ENCODE peak calls at places on chromosome 3, in five cellular contexts. One of them, this sample, is unnamed.

GRCh38 chr3:139123377-139124095 is 78.8 kb upstream of the PRR23C start:
- DNase-seq in A549: no peak
- DNase-seq in tibial nerve: no peak
- DNase-seq in tibial artery: no peak
- DNase-seq in left ventricle myocardium inferior: no peak
- DNase-seq in this sample: no peak

GRCh38 chr3:112074616-112075497 is 11.3 kb upstream of the C3orf52 start:
- DNase-seq in left ventricle myocardium inferior: no peak
- DNase-seq in A549: peak; percentile 90
- DNase-seq in tibial nerve: no peak
- DNase-seq in tibial artery: no peak
- DNase-seq in this sample: peak; percentile 68

GRCh38 chr3:124845406-124845805 is 41.8 kb downstream of the ITGB5 start:
- DNase-seq in tibial nerve: no peak
- DNase-seq in tibial artery: peak; percentile 82
- DNase-seq in left ventricle myocardium inferior: peak; percentile 39
- DNase-seq in A549: peak; percentile 76
- DNase-seq in this sample: no peak

GRCh38 chr3:28948685-28949084 is 332.2 kb upstream of the RBMS3 start:
- DNase-seq in A549: no peak
- DNase-seq in left ventricle myocardium inferior: no peak
- DNase-seq in tibial nerve: no peak
- DNase-seq in tibial artery: no peak
- DNase-seq in this sample: no peak

GRCh38 chr3:53845103-53845880 is 927 bp downstream of the CHDH start:
- DNase-seq in left ventricle myocardium inferior: peak; percentile 52
- DNase-seq in A549: peak; percentile 62
- DNase-seq in tibial nerve: peak; percentile 36
- DNase-seq in tibial artery: no peak
- DNase-seq in this sample: peak; percentile 75

GRCh38 chr3:33439421-33440327 is 531 bp downstream of the UBP1 start:
- DNase-seq in tibial artery: peak; percentile 81
- DNase-seq in tibial nerve: peak; percentile 23
- DNase-seq in left ventricle myocardium inferior: peak; percentile 48
- DNase-seq in A549: peak; percentile 54
- DNase-seq in this sample: peak; percentile 81

GRCh38 chr3:101725192-101725889 is 927 bp downstream of the CEP97 start:
- DNase-seq in tibial artery: peak; percentile 71
- DNase-seq in A549: no peak
- DNase-seq in tibial nerve: no peak
- DNase-seq in left ventricle myocardium inferior: peak; percentile 19
- DNase-seq in this sample: peak; percentile 64

GRCh38 chr3:182565916-182566524 is 227.3 kb upstream of the ATP11B start:
- DNase-seq in left ventricle myocardium inferior: no peak
- DNase-seq in tibial nerve: no peak
- DNase-seq in tibial artery: no peak
- DNase-seq in A549: no peak
- DNase-seq in this sample: no peak

GRCh38 chr3:111236833-111237713 is 165.5 kb downstream of the NECTIN3 start:
- DNase-seq in tibial artery: no peak
- DNase-seq in tibial nerve: no peak
- DNase-seq in left ventricle myocardium inferior: no peak
- DNase-seq in A549: peak; percentile 15
- DNase-seq in this sample: no peak

GRCh38 chr3:149080699-149081091 is 5.6 kb downstream of the HLTF start:
- DNase-seq in tibial artery: no peak
- DNase-seq in tibial nerve: no peak
- DNase-seq in left ventricle myocardium inferior: no peak
- DNase-seq in A549: no peak
- DNase-seq in this sample: no peak

GRCh38 chr3:55518451-55518850 is 31.3 kb upstream of the WNT5A start:
- DNase-seq in tibial artery: no peak
- DNase-seq in left ventricle myocardium inferior: no peak
- DNase-seq in A549: no peak
- DNase-seq in tibial nerve: no peak
- DNase-seq in this sample: no peak

GRCh38 chr3:187403768-187404270 is 35.6 kb downstream of the RTP4 start:
- DNase-seq in tibial artery: no peak
- DNase-seq in left ventricle myocardium inferior: no peak
- DNase-seq in tibial nerve: no peak
- DNase-seq in A549: peak; percentile 79
- DNase-seq in this sample: no peak

GRCh38 chr3:131688370-131688769 is 185.6 kb upstream of the MRPL3 start:
- DNase-seq in left ventricle myocardium inferior: no peak
- DNase-seq in A549: no peak
- DNase-seq in tibial nerve: no peak
- DNase-seq in tibial artery: no peak
- DNase-seq in this sample: no peak

GRCh38 chr3:151962371-151962770 is 88.9 kb downstream of the SUCNR1 start:
- DNase-seq in tibial nerve: no peak
- DNase-seq in left ventricle myocardium inferior: no peak
- DNase-seq in tibial artery: no peak
- DNase-seq in A549: no peak
- DNase-seq in this sample: no peak

GRCh38 chr3:156659260-156659659 is 15.1 kb upstream of the TIPARP start:
- DNase-seq in A549: no peak
- DNase-seq in left ventricle myocardium inferior: no peak
- DNase-seq in tibial artery: no peak
- DNase-seq in tibial nerve: no peak
- DNase-seq in this sample: no peak

GRCh38 chr3:69197922-69198540 is 75.6 kb upstream of the LMOD3 start:
- DNase-seq in tibial nerve: no peak
- DNase-seq in left ventricle myocardium inferior: no peak
- DNase-seq in tibial artery: no peak
- DNase-seq in A549: no peak
- DNase-seq in this sample: no peak

GRCh38 chr3:175105066-175105465 is 245.9 kb downstream of the NAALADL2 start:
- DNase-seq in tibial nerve: no peak
- DNase-seq in tibial artery: no peak
- DNase-seq in A549: no peak
- DNase-seq in left ventricle myocardium inferior: no peak
- DNase-seq in this sample: no peak

GRCh38 chr3:142896996-142897395 is 8.1 kb upstream of the PCOLCE2 start:
- DNase-seq in tibial artery: no peak
- DNase-seq in A549: no peak
- DNase-seq in tibial nerve: no peak
- DNase-seq in left ventricle myocardium inferior: no peak
- DNase-seq in this sample: no peak

GRCh38 chr3:39232859-39233258 is 40.5 kb upstream of the XIRP1 start:
- DNase-seq in left ventricle myocardium inferior: no peak
- DNase-seq in tibial nerve: no peak
- DNase-seq in A549: no peak
- DNase-seq in tibial artery: no peak
- DNase-seq in this sample: no peak

DNA sequence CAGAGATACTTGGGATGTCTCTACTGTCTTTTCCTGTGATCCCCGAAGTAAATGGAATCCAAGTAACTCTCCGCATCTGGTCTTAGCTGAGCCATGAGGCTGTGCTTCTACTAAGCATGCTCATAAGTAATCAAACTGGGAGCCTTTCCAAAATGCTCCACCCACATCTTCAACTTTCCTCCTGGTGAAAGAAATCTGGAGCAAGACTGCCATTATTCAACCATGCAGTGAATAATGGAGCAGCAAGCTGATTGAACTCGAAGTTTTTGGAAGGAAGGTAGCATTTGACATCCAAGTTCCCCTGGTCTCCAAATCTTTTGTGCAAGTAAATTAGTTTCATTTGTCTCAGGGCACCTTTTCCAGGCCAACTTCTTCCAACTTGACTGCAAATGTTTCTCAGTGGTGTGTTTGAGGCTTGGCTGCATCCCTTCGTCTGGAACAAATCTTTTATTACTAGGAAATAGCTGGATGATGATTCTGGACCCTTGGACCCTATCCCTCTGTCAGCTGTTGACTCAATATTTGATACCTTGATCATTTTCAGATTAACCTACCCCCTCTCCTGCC is 19.4 kb downstream of the GXYLT2 start:
- DNase-seq in tibial nerve: no peak
- DNase-seq in A549: no peak
- DNase-seq in left ventricle myocardium inferior: no peak
- DNase-seq in tibial artery: no peak
- DNase-seq in this sample: no peak
- H3K27ac ChIP-seq in tibial nerve: peak overlapping the region; percentile 27
- H3K27ac ChIP-seq in A549: no peak overlapping the region
- H3K27ac ChIP-seq in left ventricle myocardium inferior: peak overlapping the region; percentile 75
- H3K27ac ChIP-seq in tibial artery: peak overlapping the region; percentile 75
- H3K27ac ChIP-seq in this sample: no peak overlapping the region

GRCh38 chr3:10268930-10269329 is 20.7 kb downstream of the TATDN2 start:
- DNase-seq in left ventricle myocardium inferior: no peak
- DNase-seq in tibial artery: no peak
- DNase-seq in tibial nerve: no peak
- DNase-seq in A549: no peak
- DNase-seq in this sample: no peak

GRCh38 chr3:10274601-10275000 is 18.1 kb downstream of the GHRL start:
- DNase-seq in tibial nerve: no peak
- DNase-seq in tibial artery: no peak
- DNase-seq in A549: no peak
- DNase-seq in left ventricle myocardium inferior: no peak
- DNase-seq in this sample: no peak

GRCh38 chr3:10273697-10274305 is 18.9 kb downstream of the GHRL start:
- DNase-seq in left ventricle myocardium inferior: no peak
- DNase-seq in A549: no peak
- DNase-seq in tibial nerve: no peak
- DNase-seq in tibial artery: no peak
- DNase-seq in this sample: no peak

GRCh38 chr3:10269443-10269842 is 21.2 kb downstream of the TATDN2 start:
- DNase-seq in left ventricle myocardium inferior: no peak
- DNase-seq in A549: no peak
- DNase-seq in tibial nerve: no peak
- DNase-seq in tibial artery: no peak
- DNase-seq in this sample: no peak

GRCh38 chr3:10272977-10273376 is 19.8 kb downstream of the GHRL start:
- DNase-seq in tibial nerve: no peak
- DNase-seq in left ventricle myocardium inferior: no peak
- DNase-seq in A549: no peak
- DNase-seq in tibial artery: no peak
- DNase-seq in this sample: no peak
- H3K27ac ChIP-seq in tibial nerve: no peak overlapping the region
- H3K27ac ChIP-seq in left ventricle myocardium inferior: no peak overlapping the region
- H3K27ac ChIP-seq in A549: no peak overlapping the region
- H3K27ac ChIP-seq in tibial artery: no peak overlapping the region
- H3K27ac ChIP-seq in this sample: no peak overlapping the region

DNA sequence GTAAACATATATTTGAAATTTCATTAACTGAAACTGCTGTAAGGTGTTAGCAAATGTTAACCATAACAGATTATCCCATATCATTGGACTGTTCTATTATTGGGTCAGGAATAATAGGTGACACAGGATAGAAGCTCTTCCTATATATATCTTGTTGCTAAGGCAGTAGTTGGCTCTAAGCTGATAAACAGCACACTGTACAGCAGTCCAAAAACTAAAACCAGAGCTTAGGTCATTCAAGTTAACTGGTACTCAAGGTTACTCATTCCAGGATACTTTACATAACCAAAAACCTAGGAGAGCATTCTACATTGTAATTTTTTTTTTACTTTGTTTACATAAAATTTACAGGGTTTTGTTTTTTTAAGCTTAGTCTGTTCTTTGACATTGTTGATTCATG is 8.9 kb downstream of the DNAJC19 start:
- DNase-seq in tibial nerve: no peak
- DNase-seq in tibial artery: no peak
- DNase-seq in left ventricle myocardium inferior: no peak
- DNase-seq in A549: no peak
- DNase-seq in this sample: no peak
- H3K27ac ChIP-seq in tibial nerve: no peak overlapping the region
- H3K27ac ChIP-seq in tibial artery: no peak overlapping the region
- H3K27ac ChIP-seq in left ventricle myocardium inferior: peak overlapping the region; percentile 73
- H3K27ac ChIP-seq in A549: no peak overlapping the region
- H3K27ac ChIP-seq in this sample: no peak overlapping the region

GRCh38 chr3:197889204-197889930 is 60.6 kb upstream of the RPL35A start:
- DNase-seq in tibial nerve: no peak
- DNase-seq in tibial artery: no peak
- DNase-seq in left ventricle myocardium inferior: no peak
- DNase-seq in A549: no peak
- DNase-seq in this sample: no peak
- H3K27ac ChIP-seq in tibial nerve: no peak overlapping the region
- H3K27ac ChIP-seq in tibial artery: no peak overlapping the region
- H3K27ac ChIP-seq in left ventricle myocardium inferior: no peak overlapping the region
- H3K27ac ChIP-seq in A549: no peak overlapping the region
- H3K27ac ChIP-seq in this sample: no peak overlapping the region

DNA sequence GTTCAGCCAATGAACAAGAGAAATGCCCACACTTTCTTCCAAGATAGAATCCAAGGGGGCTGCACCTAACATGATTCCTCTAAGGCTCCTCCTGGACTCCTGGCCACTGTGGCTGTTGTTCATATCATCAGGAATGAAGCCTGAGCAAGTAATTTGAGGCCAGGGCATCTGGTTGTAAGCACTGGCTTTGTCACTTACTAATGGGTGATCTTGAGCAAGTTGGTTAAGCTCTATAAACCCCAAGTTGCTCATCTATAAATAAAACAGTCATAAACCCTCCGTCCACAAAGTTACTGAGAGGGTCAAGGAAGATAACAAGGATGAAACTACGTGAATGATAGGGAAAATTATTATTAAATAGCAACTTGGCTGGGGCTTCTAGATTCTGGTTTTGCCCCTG is 58.3 kb downstream of the CDC25A start:
- DNase-seq in left ventricle myocardium inferior: no peak
- DNase-seq in tibial nerve: no peak
- DNase-seq in A549: no peak
- DNase-seq in tibial artery: no peak
- DNase-seq in this sample: no peak
- H3K27ac ChIP-seq in left ventricle myocardium inferior: peak overlapping the region; percentile 89
- H3K27ac ChIP-seq in tibial nerve: peak overlapping the region; percentile 87
- H3K27ac ChIP-seq in A549: no peak overlapping the region
- H3K27ac ChIP-seq in tibial artery: peak overlapping the region; percentile 62
- H3K27ac ChIP-seq in this sample: peak overlapping the region; percentile 78

GRCh38 chr3:150359381-150359780 is 48.7 kb upstream of the TSC22D2 start:
- DNase-seq in A549: no peak
- DNase-seq in tibial nerve: no peak
- DNase-seq in tibial artery: no peak
- DNase-seq in left ventricle myocardium inferior: no peak
- DNase-seq in this sample: no peak
- H3K27ac ChIP-seq in A549: no peak overlapping the region
- H3K27ac ChIP-seq in tibial nerve: no peak overlapping the region
- H3K27ac ChIP-seq in tibial artery: no peak overlapping the region
- H3K27ac ChIP-seq in left ventricle myocardium inferior: no peak overlapping the region
- H3K27ac ChIP-seq in this sample: no peak overlapping the region